ENCODE peak calls at places on chromosomes 7 and 10, in eight cellular contexts. One of them, this sample, is unnamed.

GRCh38 chr10:62186999-62187695 is 81.5 kb downstream of the RTKN2 start:
- DNase-seq in aorta: no peak
- DNase-seq in heart right ventricle: no peak
- DNase-seq in adrenal gland: no peak
- DNase-seq in mammary epithelial cell: no peak
- DNase-seq in Panc1: no peak
- DNase-seq in HCT116: no peak
- DNase-seq in fibroblast of lung: peak; percentile 67
- DNase-seq in this sample: no peak

GRCh38 chr10:97849101-97849490 is 547 bp upstream of the GOLGA7B start:
- DNase-seq in Panc1: no peak
- DNase-seq in HCT116: no peak
- DNase-seq in mammary epithelial cell: peak; percentile 75
- DNase-seq in aorta: no peak
- DNase-seq in heart right ventricle: no peak
- DNase-seq in adrenal gland: no peak
- DNase-seq in fibroblast of lung: no peak
- DNase-seq in this sample: no peak

GRCh38 chr7:16933296-16934248 is 51.8 kb upstream of the AGR3 start:
- DNase-seq in mammary epithelial cell: no peak
- DNase-seq in HCT116: no peak
- DNase-seq in aorta: no peak
- DNase-seq in adrenal gland: no peak
- DNase-seq in fibroblast of lung: peak; percentile 72
- DNase-seq in Panc1: no peak
- DNase-seq in heart right ventricle: no peak
- DNase-seq in this sample: no peak

GRCh38 chr10:133614830-133615580 is 11.6 kb downstream of the FRG2B start:
- DNase-seq in HCT116: no peak
- DNase-seq in Panc1: no peak
- DNase-seq in aorta: no peak
- DNase-seq in heart right ventricle: no peak
- DNase-seq in fibroblast of lung: no peak
- DNase-seq in adrenal gland: no peak
- DNase-seq in mammary epithelial cell: no peak
- DNase-seq in this sample: no peak

GRCh38 chr10:24451325-24451820 is 242.4 kb downstream of the KIAA1217 start:
- DNase-seq in mammary epithelial cell: no peak
- DNase-seq in HCT116: no peak
- DNase-seq in heart right ventricle: no peak
- DNase-seq in aorta: no peak
- DNase-seq in fibroblast of lung: no peak
- DNase-seq in adrenal gland: no peak
- DNase-seq in Panc1: no peak
- DNase-seq in this sample: no peak

GRCh38 chr7:17044868-17045267 is 163.1 kb upstream of the AGR3 start:
- DNase-seq in mammary epithelial cell: no peak
- DNase-seq in aorta: no peak
- DNase-seq in HCT116: no peak
- DNase-seq in adrenal gland: no peak
- DNase-seq in heart right ventricle: no peak
- DNase-seq in Panc1: no peak
- DNase-seq in fibroblast of lung: no peak
- DNase-seq in this sample: no peak

GRCh38 chr7:84043661-84044191 is 150.9 kb downstream of the SEMA3A start:
- DNase-seq in mammary epithelial cell: no peak
- DNase-seq in heart right ventricle: no peak
- DNase-seq in fibroblast of lung: no peak
- DNase-seq in aorta: no peak
- DNase-seq in HCT116: no peak
- DNase-seq in Panc1: no peak
- DNase-seq in adrenal gland: no peak
- DNase-seq in this sample: no peak

GRCh38 chr7:95758187-95758586 is 14.2 kb upstream of the DYNC1I1 start:
- DNase-seq in mammary epithelial cell: no peak
- DNase-seq in Panc1: no peak
- DNase-seq in adrenal gland: no peak
- DNase-seq in HCT116: no peak
- DNase-seq in heart right ventricle: no peak
- DNase-seq in aorta: no peak
- DNase-seq in fibroblast of lung: no peak
- DNase-seq in this sample: no peak

GRCh38 chr7:72805526-72806494 is 22.2 kb downstream of the TYW1B start:
- DNase-seq in Panc1: no peak
- DNase-seq in HCT116: no peak
- DNase-seq in adrenal gland: no peak
- DNase-seq in aorta: no peak
- DNase-seq in fibroblast of lung: peak; percentile 89
- DNase-seq in heart right ventricle: no peak
- DNase-seq in mammary epithelial cell: peak; percentile 40
- DNase-seq in this sample: no peak

GRCh38 chr10:74825033-74825370 is 1.4 kb upstream of the KAT6B start:
- DNase-seq in fibroblast of lung: no peak
- DNase-seq in Panc1: no peak
- DNase-seq in mammary epithelial cell: no peak
- DNase-seq in heart right ventricle: peak; percentile 42
- DNase-seq in aorta: peak; percentile 85
- DNase-seq in adrenal gland: peak; percentile 50
- DNase-seq in HCT116: no peak
- DNase-seq in this sample: no peak

GRCh38 chr7:30159698-30160143 is 24.9 kb downstream of the MTURN start:
- DNase-seq in heart right ventricle: no peak
- DNase-seq in mammary epithelial cell: peak; percentile 50
- DNase-seq in adrenal gland: no peak
- DNase-seq in Panc1: no peak
- DNase-seq in aorta: no peak
- DNase-seq in fibroblast of lung: peak; percentile 45
- DNase-seq in HCT116: no peak
- DNase-seq in this sample: peak; percentile 42

GRCh38 chr7:130139193-130139950 is 65.8 kb downstream of the TMEM209 start:
- DNase-seq in mammary epithelial cell: no peak
- DNase-seq in fibroblast of lung: no peak
- DNase-seq in Panc1: no peak
- DNase-seq in adrenal gland: no peak
- DNase-seq in aorta: no peak
- DNase-seq in heart right ventricle: no peak
- DNase-seq in HCT116: no peak
- DNase-seq in this sample: no peak

GRCh38 chr7:101156866-101157589 is 2.8 kb downstream of the AP1S1 start:
- DNase-seq in heart right ventricle: no peak
- DNase-seq in Panc1: no peak
- DNase-seq in HCT116: no peak
- DNase-seq in mammary epithelial cell: no peak
- DNase-seq in adrenal gland: no peak
- DNase-seq in aorta: no peak
- DNase-seq in fibroblast of lung: no peak
- DNase-seq in this sample: no peak

GRCh38 chr7:91446819-91447218 is 182.6 kb downstream of the FZD1 start:
- DNase-seq in HCT116: no peak
- DNase-seq in heart right ventricle: no peak
- DNase-seq in fibroblast of lung: no peak
- DNase-seq in adrenal gland: no peak
- DNase-seq in mammary epithelial cell: no peak
- DNase-seq in Panc1: no peak
- DNase-seq in aorta: no peak
- DNase-seq in this sample: no peak

GRCh38 chr10:14481752-14482151 is 151.0 kb upstream of the FRMD4A start:
- DNase-seq in mammary epithelial cell: no peak
- DNase-seq in fibroblast of lung: peak; percentile 64
- DNase-seq in Panc1: no peak
- DNase-seq in adrenal gland: no peak
- DNase-seq in HCT116: no peak
- DNase-seq in heart right ventricle: no peak
- DNase-seq in aorta: no peak
- DNase-seq in this sample: no peak

GRCh38 chr7:2519119-2519930 is at the start of gene LFNG:
- DNase-seq in mammary epithelial cell: peak; percentile 86
- DNase-seq in Panc1: no peak
- DNase-seq in adrenal gland: peak; percentile 85
- DNase-seq in fibroblast of lung: peak; percentile 91
- DNase-seq in aorta: peak; percentile 93
- DNase-seq in HCT116: peak; percentile 68
- DNase-seq in heart right ventricle: peak; percentile 86
- DNase-seq in this sample: peak; percentile 91

GRCh38 chr7:2518737-2519118 is 846 bp upstream of the LFNG start:
- DNase-seq in Panc1: no peak
- DNase-seq in mammary epithelial cell: no peak
- DNase-seq in fibroblast of lung: no peak
- DNase-seq in aorta: no peak
- DNase-seq in adrenal gland: no peak
- DNase-seq in HCT116: no peak
- DNase-seq in heart right ventricle: no peak
- DNase-seq in this sample: no peak

GRCh38 chr7:2521341-2521745 is 1.8 kb downstream of the LFNG start:
- DNase-seq in HCT116: no peak
- DNase-seq in Panc1: no peak
- DNase-seq in aorta: no peak
- DNase-seq in heart right ventricle: no peak
- DNase-seq in mammary epithelial cell: no peak
- DNase-seq in adrenal gland: no peak
- DNase-seq in fibroblast of lung: no peak
- DNase-seq in this sample: no peak

GRCh38 chr7:2520808-2521146 is 1.2 kb downstream of the LFNG start:
- DNase-seq in fibroblast of lung: no peak
- DNase-seq in Panc1: no peak
- DNase-seq in heart right ventricle: no peak
- DNase-seq in adrenal gland: no peak
- DNase-seq in HCT116: no peak
- DNase-seq in mammary epithelial cell: no peak
- DNase-seq in aorta: no peak
- DNase-seq in this sample: no peak

GRCh38 chr7:2520131-2520807 is 695 bp downstream of the LFNG start:
- DNase-seq in adrenal gland: no peak
- DNase-seq in heart right ventricle: no peak
- DNase-seq in fibroblast of lung: no peak
- DNase-seq in mammary epithelial cell: peak; percentile 43
- DNase-seq in Panc1: no peak
- DNase-seq in aorta: no peak
- DNase-seq in HCT116: no peak
- DNase-seq in this sample: no peak
- H3K4me1 ChIP-seq in adrenal gland: peaks cover 50% of the 10 kb centered on the region
- H3K4me1 ChIP-seq in heart right ventricle: peaks cover 75% of the 10 kb centered on the region
- H3K4me1 ChIP-seq in fibroblast of lung: peaks cover 31% of the 10 kb centered on the region
- H3K4me1 ChIP-seq in mammary epithelial cell: peaks cover 70% of the 10 kb centered on the region
- H3K4me1 ChIP-seq in Panc1: peaks cover 71% of the 10 kb centered on the region
- H3K4me1 ChIP-seq in aorta: no peaks in the 10 kb centered on the region
- H3K4me1 ChIP-seq in HCT116: peaks cover 49% of the 10 kb centered on the region
- H3K4me1 ChIP-seq in this sample: peaks cover 40% of the 10 kb centered on the region

GRCh38 chr7:22664988-22665798 is 61.8 kb upstream of the IL6 start:
- DNase-seq in aorta: no peak
- DNase-seq in mammary epithelial cell: no peak
- DNase-seq in adrenal gland: no peak
- DNase-seq in heart right ventricle: no peak
- DNase-seq in HCT116: no peak
- DNase-seq in fibroblast of lung: no peak
- DNase-seq in Panc1: no peak
- DNase-seq in this sample: no peak

GRCh38 chr7:22667562-22668239 is 59.3 kb upstream of the IL6 start:
- DNase-seq in Panc1: peak; percentile 98
- DNase-seq in adrenal gland: no peak
- DNase-seq in fibroblast of lung: peak; percentile 87
- DNase-seq in mammary epithelial cell: peak; percentile 92
- DNase-seq in heart right ventricle: no peak
- DNase-seq in aorta: no peak
- DNase-seq in HCT116: peak; percentile 6
- DNase-seq in this sample: no peak

GRCh38 chr7:22667187-22667561 is 59.8 kb upstream of the IL6 start:
- DNase-seq in fibroblast of lung: no peak
- DNase-seq in heart right ventricle: no peak
- DNase-seq in aorta: no peak
- DNase-seq in adrenal gland: no peak
- DNase-seq in mammary epithelial cell: no peak
- DNase-seq in HCT116: no peak
- DNase-seq in Panc1: no peak
- DNase-seq in this sample: no peak

GRCh38 chr7:22666732-22667131 is 60.3 kb upstream of the IL6 start:
- DNase-seq in aorta: no peak
- DNase-seq in fibroblast of lung: peak; percentile 75
- DNase-seq in mammary epithelial cell: peak; percentile 68
- DNase-seq in heart right ventricle: no peak
- DNase-seq in Panc1: no peak
- DNase-seq in HCT116: no peak
- DNase-seq in adrenal gland: no peak
- DNase-seq in this sample: no peak

GRCh38 chr7:22665816-22666375 is 61.1 kb upstream of the IL6 start:
- DNase-seq in Panc1: no peak
- DNase-seq in mammary epithelial cell: peak; percentile 44
- DNase-seq in HCT116: no peak
- DNase-seq in fibroblast of lung: no peak
- DNase-seq in adrenal gland: no peak
- DNase-seq in heart right ventricle: no peak
- DNase-seq in aorta: no peak
- DNase-seq in this sample: no peak
- H3K4me3 ChIP-seq in Panc1: no peak overlapping the region
- H3K4me3 ChIP-seq in mammary epithelial cell: no peak overlapping the region
- H3K4me3 ChIP-seq in HCT116: no peak overlapping the region
- H3K4me3 ChIP-seq in fibroblast of lung: no peak overlapping the region
- H3K4me3 ChIP-seq in adrenal gland: no peak overlapping the region
- H3K4me3 ChIP-seq in heart right ventricle: no peak overlapping the region
- H3K4me3 ChIP-seq in aorta: no peak overlapping the region
- H3K4me3 ChIP-seq in this sample: no peak overlapping the region

GRCh38 chr10:103559776-103560175 is 66.3 kb downstream of the NEURL1 start:
- DNase-seq in fibroblast of lung: no peak
- DNase-seq in adrenal gland: no peak
- DNase-seq in mammary epithelial cell: no peak
- DNase-seq in aorta: no peak
- DNase-seq in Panc1: no peak
- DNase-seq in HCT116: no peak
- DNase-seq in heart right ventricle: no peak
- DNase-seq in this sample: no peak
- H3K27me3 ChIP-seq in fibroblast of lung: peaks cover 9% of the 10 kb centered on the region
- H3K27me3 ChIP-seq in adrenal gland: no peaks in the 10 kb centered on the region
- H3K27me3 ChIP-seq in mammary epithelial cell: no peaks in the 10 kb centered on the region
- H3K27me3 ChIP-seq in aorta: no peaks in the 10 kb centered on the region
- H3K27me3 ChIP-seq in Panc1: peaks cover 5% of the 10 kb centered on the region
- H3K27me3 ChIP-seq in HCT116: peaks cover 5% of the 10 kb centered on the region
- H3K27me3 ChIP-seq in heart right ventricle: peaks cover 20% of the 10 kb centered on the region
- H3K27me3 ChIP-seq in this sample: no peaks in the 10 kb centered on the region

DNA sequence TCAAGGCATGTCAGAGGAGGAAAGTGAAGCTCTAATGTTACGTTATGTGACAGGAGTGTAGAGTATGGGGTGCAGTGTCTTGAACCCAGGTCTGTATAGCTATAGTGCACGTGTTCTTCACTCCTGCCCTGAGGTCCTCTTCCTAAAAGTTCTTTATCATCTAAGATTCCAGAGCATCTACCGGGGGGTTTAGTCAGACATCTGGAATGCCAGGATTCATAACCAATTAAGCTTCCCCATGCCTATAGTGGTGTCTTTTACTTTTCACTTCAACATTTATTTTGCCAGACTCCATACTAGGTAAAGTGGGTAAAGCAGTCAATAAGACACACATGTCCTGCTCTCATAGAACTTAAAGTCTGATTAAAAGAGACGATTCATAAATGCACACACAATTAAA is 22.4 kb downstream of the PPP1R3C start:
- DNase-seq in HCT116: no peak
- DNase-seq in heart right ventricle: no peak
- DNase-seq in fibroblast of lung: peak; percentile 67
- DNase-seq in Panc1: no peak
- DNase-seq in adrenal gland: no peak
- DNase-seq in mammary epithelial cell: no peak
- DNase-seq in aorta: no peak
- DNase-seq in this sample: no peak
- H3K4me1 ChIP-seq in HCT116: no peaks in the 10 kb centered on the region
- H3K4me1 ChIP-seq in heart right ventricle: peaks cover 54% of the 10 kb centered on the region
- H3K4me1 ChIP-seq in fibroblast of lung: peaks cover 33% of the 10 kb centered on the region
- H3K4me1 ChIP-seq in Panc1: no peaks in the 10 kb centered on the region
- H3K4me1 ChIP-seq in adrenal gland: peaks cover 32% of the 10 kb centered on the region
- H3K4me1 ChIP-seq in mammary epithelial cell: peaks cover 25% of the 10 kb centered on the region
- H3K4me1 ChIP-seq in aorta: peaks cover 6% of the 10 kb centered on the region
- H3K4me1 ChIP-seq in this sample: no peaks in the 10 kb centered on the region